ENCODE peak calls at places on chromosomes 12 and 14, in five cellular contexts. One of them, this sample, is unnamed. For H3K27me3, the result is how much of the 10 kb centered on the place peaks cover.

GRCh38 chr12:111578971-111579340 is 20.2 kb downstream of the ATXN2 start:
- DNase-seq in PC-9: no peak
- DNase-seq in HCT116: no peak
- DNase-seq in tibial artery: no peak
- DNase-seq in prostate gland: no peak
- DNase-seq in this sample: no peak

GRCh38 chr12:22190-22529 is 44.4 kb upstream of the IQSEC3 start:
- DNase-seq in PC-9: no peak
- DNase-seq in HCT116: no peak
- DNase-seq in tibial artery: no peak
- DNase-seq in prostate gland: no peak
- DNase-seq in this sample: no peak

GRCh38 chr12:84756961-84757360 is 155.6 kb downstream of the SLC6A15 start:
- DNase-seq in PC-9: no peak
- DNase-seq in HCT116: no peak
- DNase-seq in tibial artery: no peak
- DNase-seq in prostate gland: no peak
- DNase-seq in this sample: no peak

GRCh38 chr12:29714966-29715365 is 68.8 kb downstream of the TMTC1 start:
- DNase-seq in PC-9: no peak
- DNase-seq in HCT116: no peak
- DNase-seq in tibial artery: no peak
- DNase-seq in prostate gland: no peak
- DNase-seq in this sample: no peak

GRCh38 chr12:59010948-59011347 is 90.6 kb upstream of the LRIG3 start:
- DNase-seq in PC-9: no peak
- DNase-seq in HCT116: no peak
- DNase-seq in tibial artery: no peak
- DNase-seq in prostate gland: no peak
- DNase-seq in this sample: no peak

GRCh38 chr12:110733089-110733715 is 9.5 kb downstream of the PPP1CC start:
- DNase-seq in PC-9: no peak
- DNase-seq in HCT116: no peak
- DNase-seq in tibial artery: no peak
- DNase-seq in prostate gland: no peak
- DNase-seq in this sample: no peak

GRCh38 chr12:13088503-13088902 is 15.0 kb downstream of the GSG1 start:
- DNase-seq in PC-9: no peak
- DNase-seq in HCT116: no peak
- DNase-seq in tibial artery: no peak
- DNase-seq in prostate gland: no peak
- DNase-seq in this sample: no peak

GRCh38 chr12:48998497-48999353 is 450 bp downstream of the DDN start:
- DNase-seq in PC-9: no peak
- DNase-seq in HCT116: no peak
- DNase-seq in tibial artery: no peak
- DNase-seq in prostate gland: no peak
- DNase-seq in this sample: no peak

GRCh38 chr12:120737557-120738251 is 12.1 kb downstream of the ACADS start:
- DNase-seq in PC-9: no peak
- DNase-seq in HCT116: no peak
- DNase-seq in tibial artery: no peak
- DNase-seq in prostate gland: no peak
- DNase-seq in this sample: no peak

GRCh38 chr12:55673638-55674037 is 34.1 kb downstream of the ITGA7 start:
- DNase-seq in PC-9: no peak
- DNase-seq in HCT116: no peak
- DNase-seq in tibial artery: no peak
- DNase-seq in prostate gland: no peak
- DNase-seq in this sample: no peak

GRCh38 chr14:85308531-85309300 is 221.2 kb upstream of the FLRT2 start:
- DNase-seq in PC-9: no peak
- DNase-seq in HCT116: no peak
- DNase-seq in tibial artery: no peak
- DNase-seq in prostate gland: no peak
- DNase-seq in this sample: no peak

GRCh38 chr12:24708718-24709117 is 240.2 kb downstream of the BCAT1 start:
- DNase-seq in PC-9: no peak
- DNase-seq in HCT116: no peak
- DNase-seq in tibial artery: no peak
- DNase-seq in prostate gland: no peak
- DNase-seq in this sample: no peak

GRCh38 chr12:12398026-12398859 is 41.4 kb downstream of the BORCS5 start:
- DNase-seq in PC-9: peak
- DNase-seq in HCT116: no peak
- DNase-seq in tibial artery: peak
- DNase-seq in prostate gland: peak
- DNase-seq in this sample: no peak

GRCh38 chr14:29320261-29320660 is 553.7 kb downstream of the FOXG1 start:
- DNase-seq in PC-9: no peak
- DNase-seq in HCT116: no peak
- DNase-seq in tibial artery: no peak
- DNase-seq in prostate gland: no peak
- DNase-seq in this sample: no peak

GRCh38 chr14:99688210-99688581 is 4.1 kb downstream of the CYP46A1 start:
- DNase-seq in PC-9: no peak
- DNase-seq in HCT116: no peak
- DNase-seq in tibial artery: no peak
- DNase-seq in prostate gland: no peak
- DNase-seq in this sample: no peak

GRCh38 chr12:12872139-12872933 is 19.0 kb upstream of the GPRC5A start:
- DNase-seq in PC-9: peak
- DNase-seq in HCT116: peak
- DNase-seq in tibial artery: no peak
- DNase-seq in prostate gland: peak
- DNase-seq in this sample: no peak

GRCh38 chr12:2299207-2299606 is 246.4 kb downstream of the CACNA1C start:
- DNase-seq in PC-9: no peak
- DNase-seq in HCT116: no peak
- DNase-seq in tibial artery: no peak
- DNase-seq in prostate gland: no peak
- DNase-seq in this sample: no peak

GRCh38 chr12:76713130-76713529 is 50.8 kb upstream of the ZDHHC17 start:
- DNase-seq in PC-9: no peak
- DNase-seq in HCT116: no peak
- DNase-seq in tibial artery: no peak
- DNase-seq in prostate gland: no peak
- DNase-seq in this sample: no peak

GRCh38 chr12:61574339-61574738 is 685.9 kb upstream of the USP15 start:
- DNase-seq in PC-9: no peak
- DNase-seq in HCT116: no peak
- DNase-seq in tibial artery: no peak
- DNase-seq in prostate gland: no peak
- DNase-seq in this sample: no peak

GRCh38 chr12:1812650-1813302 is 7.6 kb upstream of the LRTM2 start:
- DNase-seq in PC-9: no peak
- DNase-seq in HCT116: no peak
- DNase-seq in tibial artery: no peak
- DNase-seq in prostate gland: no peak
- DNase-seq in this sample: no peak

GRCh38 chr14:69287096-69287991 is 27.4 kb downstream of the GALNT16 start:
- DNase-seq in PC-9: no peak
- DNase-seq in HCT116: no peak
- DNase-seq in tibial artery: no peak
- DNase-seq in prostate gland: no peak
- DNase-seq in this sample: no peak

GRCh38 chr12:34625116-34625515 is 602.8 kb downstream of the ALG10 start:
- DNase-seq in PC-9: no peak
- DNase-seq in HCT116: peak
- DNase-seq in tibial artery: no peak
- DNase-seq in prostate gland: no peak
- DNase-seq in this sample: no peak

GRCh38 chr12:62375603-62376002 is 91.0 kb upstream of the MON2 start:
- DNase-seq in PC-9: no peak
- DNase-seq in HCT116: no peak
- DNase-seq in tibial artery: no peak
- DNase-seq in prostate gland: no peak
- DNase-seq in this sample: no peak

GRCh38 chr14:68604822-68605221 is 188.0 kb downstream of the ZFP36L1 start:
- DNase-seq in PC-9: no peak
- DNase-seq in HCT116: no peak
- DNase-seq in tibial artery: no peak
- DNase-seq in prostate gland: no peak
- DNase-seq in this sample: no peak

GRCh38 chr12:32906407-32907165 is 10.0 kb upstream of the PKP2 start:
- DNase-seq in PC-9: peak
- DNase-seq in HCT116: no peak
- DNase-seq in tibial artery: no peak
- DNase-seq in prostate gland: no peak
- DNase-seq in this sample: no peak

GRCh38 chr12:32549675-32550079 is 129.4 kb upstream of the DNM1L start:
- DNase-seq in PC-9: no peak
- DNase-seq in HCT116: no peak
- DNase-seq in tibial artery: peak
- DNase-seq in prostate gland: no peak
- DNase-seq in this sample: no peak

GRCh38 chr12:124487065-124487833 is 80.2 kb downstream of the NCOR2 start:
- DNase-seq in PC-9: no peak
- DNase-seq in HCT116: no peak
- DNase-seq in tibial artery: no peak
- DNase-seq in prostate gland: no peak
- DNase-seq in this sample: no peak

GRCh38 chr14:103094406-103095209 is at the start of gene EXOC3L4:
- DNase-seq in PC-9: no peak
- DNase-seq in HCT116: no peak
- DNase-seq in tibial artery: no peak
- DNase-seq in prostate gland: no peak
- DNase-seq in this sample: no peak

GRCh38 chr12:122368361-122369073 is 54.0 kb downstream of the CLIP1 start:
- DNase-seq in PC-9: peak
- DNase-seq in HCT116: no peak
- DNase-seq in tibial artery: no peak
- DNase-seq in prostate gland: no peak
- DNase-seq in this sample: no peak

GRCh38 chr12:57491393-57492280 is 3.8 kb downstream of the MARS1 start:
- DNase-seq in PC-9: no peak
- DNase-seq in HCT116: no peak
- DNase-seq in tibial artery: no peak
- DNase-seq in prostate gland: peak
- DNase-seq in this sample: no peak

GRCh38 chr14:59274991-59275391 is 86.5 kb downstream of the DAAM1 start:
- DNase-seq in PC-9: no peak
- DNase-seq in HCT116: no peak
- DNase-seq in tibial artery: no peak
- DNase-seq in prostate gland: no peak
- DNase-seq in this sample: no peak

GRCh38 chr12:69884386-69884785 is 59.4 kb downstream of the MYRFL start:
- DNase-seq in PC-9: no peak
- DNase-seq in HCT116: no peak
- DNase-seq in tibial artery: no peak
- DNase-seq in prostate gland: no peak
- DNase-seq in this sample: no peak

GRCh38 chr12:104384141-104384880 is 72.4 kb upstream of the CHST11 start:
- DNase-seq in PC-9: no peak
- DNase-seq in HCT116: no peak
- DNase-seq in tibial artery: no peak
- DNase-seq in prostate gland: no peak
- DNase-seq in this sample: no peak

GRCh38 chr12:12294215-12295005 is 27.6 kb upstream of the LRP6 start:
- DNase-seq in PC-9: no peak
- DNase-seq in HCT116: no peak
- DNase-seq in tibial artery: no peak
- DNase-seq in prostate gland: peak
- DNase-seq in this sample: no peak

GRCh38 chr12:10354502-10354901 is 35.3 kb downstream of the KLRK1 start:
- DNase-seq in PC-9: peak
- DNase-seq in HCT116: no peak
- DNase-seq in tibial artery: no peak
- DNase-seq in prostate gland: no peak
- DNase-seq in this sample: no peak

GRCh38 chr14:57060276-57060956 is 208.3 kb downstream of the EXOC5 start:
- DNase-seq in PC-9: no peak
- DNase-seq in HCT116: no peak
- DNase-seq in tibial artery: no peak
- DNase-seq in prostate gland: no peak
- DNase-seq in this sample: no peak

GRCh38 chr12:123767613-123768012 is 5.5 kb downstream of the DNAH10 start:
- DNase-seq in PC-9: no peak
- DNase-seq in HCT116: no peak
- DNase-seq in tibial artery: no peak
- DNase-seq in prostate gland: no peak
- DNase-seq in this sample: no peak

GRCh38 chr14:33404054-33404453 is 465.4 kb downstream of the NPAS3 start:
- DNase-seq in PC-9: peak
- DNase-seq in HCT116: no peak
- DNase-seq in tibial artery: no peak
- DNase-seq in prostate gland: no peak
- DNase-seq in this sample: no peak

GRCh38 chr14:104657563-104658324 is 31.7 kb upstream of the INF2 start:
- DNase-seq in PC-9: no peak
- DNase-seq in HCT116: no peak
- DNase-seq in tibial artery: no peak
- DNase-seq in prostate gland: no peak
- DNase-seq in this sample: no peak

GRCh38 chr14:36271939-36272907 is 48.2 kb downstream of the MBIP start:
- DNase-seq in PC-9: no peak
- DNase-seq in HCT116: no peak
- DNase-seq in tibial artery: peak
- DNase-seq in prostate gland: no peak
- DNase-seq in this sample: no peak
- H3K27me3 ChIP-seq in PC-9: under half
- H3K27me3 ChIP-seq in HCT116: under half
- H3K27me3 ChIP-seq in tibial artery: under half
- H3K27me3 ChIP-seq in prostate gland: under half
- H3K27me3 ChIP-seq in this sample: under half

GRCh38 chr14:37594238-37594915 is 672 bp downstream of the FOXA1 start:
- DNase-seq in PC-9: peak
- DNase-seq in HCT116: peak
- DNase-seq in tibial artery: no peak
- DNase-seq in prostate gland: peak
- DNase-seq in this sample: no peak
- H3K4me3 ChIP-seq in PC-9: peak
- H3K4me3 ChIP-seq in HCT116: peak
- H3K4me3 ChIP-seq in tibial artery: peak
- H3K4me3 ChIP-seq in prostate gland: peak
- H3K4me3 ChIP-seq in this sample: no peak

GRCh38 chr14:21993070-21993469 is 319.5 kb upstream of the OR4E1 start:
- DNase-seq in PC-9: no peak
- DNase-seq in HCT116: no peak
- DNase-seq in tibial artery: no peak
- DNase-seq in prostate gland: no peak
- DNase-seq in this sample: no peak
- H3K27me3 ChIP-seq in PC-9: under half
- H3K27me3 ChIP-seq in HCT116: under half
- H3K27me3 ChIP-seq in tibial artery: under half
- H3K27me3 ChIP-seq in prostate gland: under half
- H3K27me3 ChIP-seq in this sample: under half

DNA sequence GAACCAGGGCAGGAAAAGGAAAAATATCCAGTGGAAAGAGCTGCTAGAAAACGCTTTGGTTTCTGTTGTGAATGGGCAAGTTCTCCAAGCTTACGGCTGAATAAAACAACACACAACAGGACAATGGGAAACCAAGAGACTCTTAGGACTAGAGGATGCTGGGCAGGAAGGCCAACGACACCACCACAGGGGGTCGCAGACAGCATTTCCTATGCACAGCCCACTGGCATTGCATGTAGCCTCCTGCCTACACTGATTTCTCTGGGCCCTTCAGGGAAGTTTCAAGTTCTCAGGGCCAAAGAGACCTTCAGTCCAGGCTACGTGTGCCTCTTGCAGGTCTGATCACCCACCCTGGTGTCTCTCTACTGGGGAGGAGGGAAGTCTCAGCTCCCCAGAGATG is 108.0 kb downstream of the RIMBP2 start:
- DNase-seq in PC-9: no peak
- DNase-seq in HCT116: no peak
- DNase-seq in tibial artery: no peak
- DNase-seq in prostate gland: no peak
- DNase-seq in this sample: no peak
- H3K4me3 ChIP-seq in PC-9: no peak
- H3K4me3 ChIP-seq in HCT116: no peak
- H3K4me3 ChIP-seq in tibial artery: no peak
- H3K4me3 ChIP-seq in prostate gland: no peak
- H3K4me3 ChIP-seq in this sample: no peak